ENCODE peak calls at places on chromosomes 16 and 17, in four cellular contexts. One of them, this sample, is unnamed.

GRCh38 chr17:44400226-44400847 is 10.9 kb upstream of the ITGA2B start:
- DNase-seq in T follicular helper cell: no peak
- DNase-seq in cardiac muscle cell: peak
- DNase-seq in A549: peak
- DNase-seq in this sample: no peak

GRCh38 chr16:23122107-23122506 is 27.1 kb downstream of the USP31 start:
- DNase-seq in T follicular helper cell: no peak
- DNase-seq in cardiac muscle cell: no peak
- DNase-seq in A549: no peak
- DNase-seq in this sample: no peak

GRCh38 chr17:3512512-3513171 is 36.8 kb downstream of the ASPA start:
- DNase-seq in T follicular helper cell: no peak
- DNase-seq in cardiac muscle cell: peak
- DNase-seq in A549: no peak
- DNase-seq in this sample: no peak

GRCh38 chr16:17529982-17530760 is 59.4 kb upstream of the XYLT1 start:
- DNase-seq in T follicular helper cell: no peak
- DNase-seq in cardiac muscle cell: no peak
- DNase-seq in A549: no peak
- DNase-seq in this sample: peak

GRCh38 chr17:34499576-34499975 is 79.8 kb upstream of the TMEM132E start:
- DNase-seq in T follicular helper cell: no peak
- DNase-seq in cardiac muscle cell: peak
- DNase-seq in A549: peak
- DNase-seq in this sample: peak

GRCh38 chr17:83159204-83160049 is 80.0 kb downstream of the METRNL start:
- DNase-seq in T follicular helper cell: no peak
- DNase-seq in cardiac muscle cell: no peak
- DNase-seq in A549: no peak
- DNase-seq in this sample: no peak

GRCh38 chr17:65657251-65657828 is 95.9 kb upstream of the AXIN2 start:
- DNase-seq in T follicular helper cell: no peak
- DNase-seq in cardiac muscle cell: no peak
- DNase-seq in A549: no peak
- DNase-seq in this sample: no peak

GRCh38 chr17:265726-266125 is 84.3 kb upstream of the DOC2B start:
- DNase-seq in T follicular helper cell: no peak
- DNase-seq in cardiac muscle cell: no peak
- DNase-seq in A549: no peak
- DNase-seq in this sample: no peak

GRCh38 chr17:45234641-45235040 is 13.0 kb downstream of the FMNL1 start:
- DNase-seq in T follicular helper cell: peak
- DNase-seq in cardiac muscle cell: peak
- DNase-seq in A549: peak
- DNase-seq in this sample: peak

GRCh38 chr17:76871668-76872067 is 3.5 kb downstream of the MGAT5B start:
- DNase-seq in T follicular helper cell: no peak
- DNase-seq in cardiac muscle cell: no peak
- DNase-seq in A549: peak
- DNase-seq in this sample: no peak

GRCh38 chr17:16211601-16212000 is 3.7 kb downstream of the NCOR1 start:
- DNase-seq in T follicular helper cell: no peak
- DNase-seq in cardiac muscle cell: no peak
- DNase-seq in A549: no peak
- DNase-seq in this sample: no peak

GRCh38 chr16:58126451-58126968 is 2.7 kb downstream of the CFAP20 start:
- DNase-seq in T follicular helper cell: no peak
- DNase-seq in cardiac muscle cell: no peak
- DNase-seq in A549: no peak
- DNase-seq in this sample: no peak

GRCh38 chr16:50393461-50394214 is 24.9 kb upstream of the BRD7 start:
- DNase-seq in T follicular helper cell: no peak
- DNase-seq in cardiac muscle cell: no peak
- DNase-seq in A549: no peak
- DNase-seq in this sample: no peak

GRCh38 chr16:12303649-12304048 is 327.1 kb downstream of the SNX29 start:
- DNase-seq in T follicular helper cell: no peak
- DNase-seq in cardiac muscle cell: no peak
- DNase-seq in A549: no peak
- DNase-seq in this sample: no peak

GRCh38 chr16:88650749-88651275 is at the start of gene CYBA:
- DNase-seq in T follicular helper cell: peak
- DNase-seq in cardiac muscle cell: peak
- DNase-seq in A549: peak
- DNase-seq in this sample: peak

GRCh38 chr17:50708050-50709000 is 611 bp upstream of the ANKRD40 start:
- DNase-seq in T follicular helper cell: no peak
- DNase-seq in cardiac muscle cell: no peak
- DNase-seq in A549: peak
- DNase-seq in this sample: no peak

GRCh38 chr17:78117027-78117981 is 11.3 kb downstream of the TMC6 start:
- DNase-seq in T follicular helper cell: no peak
- DNase-seq in cardiac muscle cell: peak
- DNase-seq in A549: no peak
- DNase-seq in this sample: no peak

GRCh38 chr17:30113213-30113612 is 3.4 kb upstream of the NSRP1 start:
- DNase-seq in T follicular helper cell: no peak
- DNase-seq in cardiac muscle cell: no peak
- DNase-seq in A549: peak
- DNase-seq in this sample: no peak

GRCh38 chr17:5365831-5366230 is 53.6 kb downstream of the NUP88 start:
- DNase-seq in T follicular helper cell: no peak
- DNase-seq in cardiac muscle cell: no peak
- DNase-seq in A549: no peak
- DNase-seq in this sample: no peak